ENCODE peak calls at places on chromosomes 5 and 9, in ten cellular contexts. S is NCI-H82; K is mesenteric fat pad; Y is stimulated activated CD4-positive, alpha-beta T cell treated with anti-CD3 and anti-CD28 coated beads, Interleukin-2, amount 100 ng/mL, for 48 hours; D is ovary; A is iPS-NIHi11; F is mesenchymal stem cell; I is NCI-H1436; C is activated T-cell treated with anti-CD3 and anti-CD28 coated beads for 1 hour; H is NCI-H345. Q is an unnamed sample.

GRCh38 chr5:2169862-2170820 is 287.4 kb upstream of the IRX4 start:
- DNase-seq in S (no peak), K (peak), Y (no peak), D (peak), A (no peak), F (no peak), I (no peak), C (no peak), H (no peak), Q (no peak)

GRCh38 chr9:120734607-120735006 is 20.3 kb upstream of the MEGF9 start:
- DNase-seq in S (no peak), K (no peak), Y (no peak), D (no peak), A (no peak), F (no peak), I (no peak), C (no peak), H (no peak), Q (no peak)

GRCh38 chr9:37466037-37466709 is 923 bp upstream of the ZBTB5 start:
- DNase-seq in S (peak), K (no peak), Y (peak), D (peak), A (peak), F (peak), I (peak), C (peak), H (peak), Q (peak)

GRCh38 chr5:78361226-78361993 is 993 bp downstream of the SCAMP1 start:
- DNase-seq in S (peak), K (no peak), Y (no peak), D (peak), A (peak), F (peak), I (no peak), C (no peak), H (peak), Q (no peak)

GRCh38 chr9:109315889-109316640 is 4.8 kb downstream of the EPB41L4B start:
- DNase-seq in S (peak), K (no peak), Y (no peak), D (peak), A (peak), F (no peak), I (peak), C (no peak), H (peak), Q (no peak)

GRCh38 chr5:88727705-88728313 is 155.2 kb downstream of the MEF2C start:
- DNase-seq in S (peak), K (no peak), Y (no peak), D (no peak), A (no peak), F (peak), I (no peak), C (no peak), H (peak), Q (no peak)

GRCh38 chr5:14225173-14225834 is 82.2 kb downstream of the TRIO start:
- DNase-seq in S (no peak), K (no peak), Y (no peak), D (no peak), A (no peak), F (no peak), I (no peak), C (no peak), H (no peak), Q (no peak)

GRCh38 chr5:151448038-151448985 is 909 bp downstream of the SLC36A1 start:
- DNase-seq in S (peak), K (no peak), Y (peak), D (no peak), A (peak), F (peak), I (no peak), C (peak), H (peak), Q (no peak)

GRCh38 chr5:143143973-143144372 is 259.5 kb downstream of the NR3C1 start:
- DNase-seq in S (no peak), K (no peak), Y (no peak), D (no peak), A (no peak), F (no peak), I (no peak), C (no peak), H (no peak), Q (no peak)

GRCh38 chr5:136020383-136021015 is 8.3 kb upstream of the TGFBI start:
- DNase-seq in S (no peak), K (no peak), Y (no peak), D (no peak), A (no peak), F (peak), I (no peak), C (no peak), H (no peak), Q (no peak)

GRCh38 chr5:95940758-95941682 is 20.6 kb downstream of the ELL2 start:
- DNase-seq in S (no peak), K (no peak), Y (no peak), D (no peak), A (peak), F (no peak), I (no peak), C (no peak), H (no peak), Q (no peak)

GRCh38 chr5:129392681-129393080 is 67.4 kb upstream of the ADAMTS19 start:
- DNase-seq in S (no peak), K (no peak), Y (no peak), D (no peak), A (no peak), F (peak), I (no peak), C (no peak), H (no peak), Q (no peak)

GRCh38 chr9:132008184-132008781 is 71.4 kb downstream of the MED27 start:
- DNase-seq in S (no peak), K (no peak), Y (no peak), D (no peak), A (no peak), F (peak), I (no peak), C (no peak), H (peak), Q (no peak)

GRCh38 chr9:125854553-125855275 is 107.5 kb downstream of the PBX3 start:
- DNase-seq in S (no peak), K (no peak), Y (no peak), D (no peak), A (no peak), F (peak), I (no peak), C (no peak), H (no peak), Q (no peak)

GRCh38 chr5:165139730-165140129 is 1634.3 kb downstream of the MAT2B start:
- DNase-seq in S (no peak), K (no peak), Y (no peak), D (no peak), A (no peak), F (no peak), I (no peak), C (no peak), H (no peak), Q (no peak)

GRCh38 chr5:31854181-31854624 is 215.3 kb downstream of the PDZD2 start:
- DNase-seq in S (peak), K (no peak), Y (no peak), D (peak), A (peak), F (peak), I (no peak), C (no peak), H (peak), Q (no peak)

GRCh38 chr5:66717455-66718373 is 121.5 kb downstream of the MAST4 start:
- DNase-seq in S (no peak), K (no peak), Y (no peak), D (no peak), A (no peak), F (no peak), I (no peak), C (no peak), H (peak), Q (no peak)

GRCh38 chr5:142931896-142932686 is 161.9 kb downstream of the ARHGAP26 start:
- DNase-seq in S (peak), K (no peak), Y (no peak), D (no peak), A (peak), F (no peak), I (no peak), C (no peak), H (no peak), Q (no peak)

GRCh38 chr9:127457191-127457878 is 6.0 kb downstream of the LRSAM1 start:
- DNase-seq in S (no peak), K (no peak), Y (no peak), D (no peak), A (no peak), F (no peak), I (no peak), C (no peak), H (no peak), Q (no peak)